ENCODE peak calls at places on chromosomes 3 and 15, in eight cellular contexts. A, V, T, R, E, I, C and H are unnamed samples.

GRCh38 chr3:86029590-86029989 is 961.4 kb downstream of the VGLL3 start:
- DNase-seq in I (no peak), T (no peak), V (no peak), A (no peak), E (no peak), R (no peak), C (no peak), H (peak; percentile 14)

GRCh38 chr15:85142324-85142723 is 160.7 kb downstream of the PDE8A start:
- DNase-seq in T (no peak), C (no peak), V (no peak), A (peak; percentile 45), R (no peak), I (no peak), E (no peak), H (no peak)

GRCh38 chr3:152069871-152070270 is 196.4 kb downstream of the SUCNR1 start:
- DNase-seq in V (no peak), E (no peak), C (no peak), A (no peak), T (no peak), I (no peak), R (no peak), H (no peak)

GRCh38 chr15:27993996-27994775 is 104.9 kb downstream of the OCA2 start:
- DNase-seq in T (no peak), V (no peak), I (no peak), C (no peak), A (no peak), R (no peak), E (no peak), H (no peak)

GRCh38 chr15:64807751-64808222 is 17.7 kb downstream of the PIF1 start:
- DNase-seq in I (no peak), C (no peak), V (no peak), E (no peak), T (no peak), A (no peak), R (no peak), H (no peak)

GRCh38 chr3:20040476-20041196 is 390 bp downstream of the KAT2B start:
- DNase-seq in I (peak; percentile 90), V (peak; percentile 75), R (peak; percentile 87), A (peak; percentile 79), E (peak; percentile 91), C (peak; percentile 81), T (peak; percentile 85), H (peak; percentile 55)

GRCh38 chr3:8153778-8154177 is 347.8 kb upstream of the LMCD1 start:
- DNase-seq in R (no peak), A (no peak), V (no peak), E (no peak), T (no peak), C (no peak), I (no peak), H (no peak)

GRCh38 chr3:64687781-64688515 is at the start of gene ADAMTS9:
- DNase-seq in C (peak; percentile 52), A (peak; percentile 91), I (peak; percentile 88), E (peak; percentile 77), V (peak; percentile 42), R (peak; percentile 83), T (peak; percentile 42), H (peak; percentile 80)

GRCh38 chr15:61702224-61703120 is 357.8 kb downstream of the VPS13C start:
- DNase-seq in R (no peak), T (no peak), I (no peak), V (no peak), A (no peak), E (no peak), C (peak; percentile 95), H (peak; percentile 29)

GRCh38 chr3:43695443-43695842 is 4.7 kb downstream of the ABHD5 start:
- DNase-seq in C (no peak), I (no peak), E (no peak), V (no peak), R (no peak), A (peak; percentile 87), T (no peak), H (no peak)

GRCh38 chr3:127438371-127438770 is 150.5 kb upstream of the PRR20G start:
- DNase-seq in E (no peak), C (no peak), V (no peak), T (no peak), I (peak; percentile 9), R (no peak), A (no peak), H (no peak)

GRCh38 chr3:48575366-48575765 is 11.8 kb upstream of the UCN2 start:
- DNase-seq in R (no peak), I (no peak), A (no peak), C (no peak), V (no peak), E (no peak), T (no peak), H (no peak)
- H3K36me3 ChIP-seq in R (no peaks in the 10 kb centered on the region), I (no peaks in the 10 kb centered on the region), A (peaks cover 23% of the 10 kb centered on the region), C (peaks cover 3% of the 10 kb centered on the region), V (no peaks in the 10 kb centered on the region), E (no peaks in the 10 kb centered on the region), T (peaks cover 13% of the 10 kb centered on the region), H (no peaks in the 10 kb centered on the region)

DNA sequence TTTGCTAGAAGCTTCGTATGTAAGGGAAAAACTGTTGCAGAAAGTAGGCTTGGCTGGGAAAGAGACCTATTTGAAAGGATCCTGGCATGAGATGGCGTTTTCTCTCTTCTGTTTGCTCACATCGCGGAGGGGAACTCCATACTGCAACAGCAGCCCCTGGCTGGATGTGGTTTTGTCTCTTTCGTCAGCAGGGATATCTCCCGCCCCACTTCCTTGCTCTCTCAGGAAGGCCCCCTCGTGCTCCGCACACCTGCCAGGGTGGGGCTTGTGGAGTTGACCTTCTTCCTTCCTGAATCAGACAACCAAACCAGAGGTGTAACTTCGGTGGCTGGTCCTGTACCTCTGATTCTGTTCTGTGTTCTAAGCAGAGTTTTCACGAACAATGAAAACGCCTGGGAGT is 26.4 kb upstream of the MYZAP start:
- DNase-seq in I (no peak), E (peak; percentile 82), R (no peak), C (no peak), A (no peak), T (no peak), V (no peak), H (peak; percentile 70)
- H3K36me3 ChIP-seq in I (no peaks in the 10 kb centered on the region), E (no peaks in the 10 kb centered on the region), R (no peaks in the 10 kb centered on the region), C (no peaks in the 10 kb centered on the region), A (no peaks in the 10 kb centered on the region), T (no peaks in the 10 kb centered on the region), V (no peaks in the 10 kb centered on the region), H (no peaks in the 10 kb centered on the region)

GRCh38 chr3:137792633-137793271 is 28.6 kb downstream of the SOX14 start:
- DNase-seq in I (no peak), T (no peak), R (peak; percentile 53), E (no peak), V (no peak), C (no peak), A (peak; percentile 27), H (peak; percentile 76)

GRCh38 chr3:137787520-137787919 is 23.4 kb downstream of the SOX14 start:
- DNase-seq in T (no peak), V (no peak), C (no peak), I (no peak), E (no peak), R (no peak), A (no peak), H (no peak)
- H3K36me3 ChIP-seq in T (no peaks in the 10 kb centered on the region), V (no peaks in the 10 kb centered on the region), C (no peaks in the 10 kb centered on the region), I (no peaks in the 10 kb centered on the region), E (no peaks in the 10 kb centered on the region), R (no peaks in the 10 kb centered on the region), A (no peaks in the 10 kb centered on the region), H (no peaks in the 10 kb centered on the region)

GRCh38 chr15:58886921-58887320 is 46.6 kb downstream of the SLTM start:
- DNase-seq in A (no peak), R (no peak), E (no peak), I (no peak), C (no peak), T (no peak), V (no peak), H (no peak)
- H3K36me3 ChIP-seq in A (peaks cover 77% of the 10 kb centered on the region), R (no peaks in the 10 kb centered on the region), E (peaks cover 18% of the 10 kb centered on the region), I (peaks cover 98% of the 10 kb centered on the region), C (peaks cover 99% of the 10 kb centered on the region), T (peaks cover 95% of the 10 kb centered on the region), V (peaks cover 100% of the 10 kb centered on the region), H (peaks cover 96% of the 10 kb centered on the region)

GRCh38 chr3:159586587-159587202 is 401.9 kb upstream of the IL12A start:
- DNase-seq in E (no peak), T (peak; percentile 41), V (no peak), R (no peak), I (no peak), A (peak; percentile 67), C (no peak), H (peak; percentile 76)

GRCh38 chr3:159583662-159584061 is 405.0 kb upstream of the IL12A start:
- DNase-seq in I (no peak), E (no peak), R (no peak), A (no peak), T (no peak), C (no peak), V (no peak), H (no peak)
- H3K36me3 ChIP-seq in I (no peaks in the 10 kb centered on the region), E (no peaks in the 10 kb centered on the region), R (no peaks in the 10 kb centered on the region), A (no peaks in the 10 kb centered on the region), T (no peaks in the 10 kb centered on the region), C (no peaks in the 10 kb centered on the region), V (no peaks in the 10 kb centered on the region), H (no peaks in the 10 kb centered on the region)